ENCODE peak calls at places on chromosomes 11 and 22, in eight cellular contexts. U is foreskin fibroblast; Z is HL-60; V is AG09309; Q is tibial nerve; G is MCF 10A; E is CD4-positive, alpha-beta T cell; N is mesothelial cell of epicardium. H is an unnamed sample.

GRCh38 chr11:64122411-64123101 is 43.4 kb downstream of the MACROD1 start:
- DNase-seq in E (no peak), Q (no peak), U (no peak), Z (no peak), G (no peak), N (no peak), V (no peak), H (no peak)

GRCh38 chr11:117185739-117186430 is 7.3 kb downstream of the SIDT2 start:
- DNase-seq in U (no peak), N (no peak), Q (no peak), V (no peak), Z (peak; percentile 53), E (peak; percentile 15), G (no peak), H (no peak)

GRCh38 chr11:2092956-2093412 is 46.2 kb downstream of the IGF2 start:
- DNase-seq in Q (no peak), V (no peak), E (peak; percentile 75), Z (peak; percentile 20), U (no peak), G (peak; percentile 99), N (no peak), H (peak; percentile 66)

GRCh38 chr11:124801014-124801413 is 808 bp upstream of the MSANTD2 start:
- DNase-seq in N (no peak), U (peak; percentile 32), V (no peak), Q (no peak), E (no peak), Z (no peak), G (peak; percentile 53), H (no peak)

GRCh38 chr11:44268073-44268806 is 41.7 kb downstream of the ALX4 start:
- DNase-seq in E (no peak), U (no peak), Q (no peak), V (no peak), G (no peak), Z (no peak), N (no peak), H (no peak)

GRCh38 chr11:1041936-1042608 is 5.6 kb upstream of the MUC6 start:
- DNase-seq in Q (no peak), V (no peak), Z (no peak), G (peak; percentile 33), U (no peak), E (no peak), N (no peak), H (no peak)

GRCh38 chr22:22001664-22002525 is 19.3 kb upstream of the TOP3B start:
- DNase-seq in E (no peak), Z (no peak), G (no peak), V (no peak), N (no peak), U (no peak), Q (no peak), H (no peak)

GRCh38 chr11:111954154-111954553 is 17.0 kb downstream of the DIXDC1 start:
- DNase-seq in U (no peak), E (no peak), Q (no peak), G (no peak), Z (no peak), V (no peak), N (no peak), H (no peak)

GRCh38 chr11:8080674-8081590 is at the start of gene TUB:
- DNase-seq in E (no peak), G (no peak), Q (no peak), N (peak; percentile 42), U (no peak), Z (no peak), V (no peak), H (no peak)

GRCh38 chr11:117618956-117619355 is 178.1 kb downstream of the DSCAML1 start:
- DNase-seq in U (no peak), N (no peak), E (no peak), Q (no peak), Z (no peak), G (no peak), V (no peak), H (no peak)

GRCh38 chr11:34209809-34210208 is 104.4 kb downstream of the NAT10 start:
- DNase-seq in U (no peak), E (no peak), Q (no peak), Z (no peak), V (no peak), G (no peak), N (no peak), H (no peak)

GRCh38 chr11:58059011-58059358 is 28.2 kb downstream of the OR6Q1 start:
- DNase-seq in N (no peak), Q (no peak), V (peak; percentile 60), E (no peak), U (peak; percentile 9), Z (no peak), G (peak; percentile 64), H (no peak)

GRCh38 chr11:17771415-17771814 is 36.8 kb downstream of the KCNC1 start:
- DNase-seq in Q (no peak), N (no peak), V (no peak), Z (no peak), G (no peak), U (no peak), E (no peak), H (no peak)

GRCh38 chr11:115054541-115055538 is 376.5 kb downstream of the NXPE2 start:
- DNase-seq in Q (no peak), E (no peak), G (peak; percentile 91), V (no peak), N (no peak), Z (no peak), U (no peak), H (no peak)

GRCh38 chr11:93988455-93988854 is 32.7 kb upstream of the HEPHL1 start:
- DNase-seq in U (no peak), Z (no peak), G (no peak), Q (no peak), V (no peak), E (no peak), N (no peak), H (no peak)

DNA sequence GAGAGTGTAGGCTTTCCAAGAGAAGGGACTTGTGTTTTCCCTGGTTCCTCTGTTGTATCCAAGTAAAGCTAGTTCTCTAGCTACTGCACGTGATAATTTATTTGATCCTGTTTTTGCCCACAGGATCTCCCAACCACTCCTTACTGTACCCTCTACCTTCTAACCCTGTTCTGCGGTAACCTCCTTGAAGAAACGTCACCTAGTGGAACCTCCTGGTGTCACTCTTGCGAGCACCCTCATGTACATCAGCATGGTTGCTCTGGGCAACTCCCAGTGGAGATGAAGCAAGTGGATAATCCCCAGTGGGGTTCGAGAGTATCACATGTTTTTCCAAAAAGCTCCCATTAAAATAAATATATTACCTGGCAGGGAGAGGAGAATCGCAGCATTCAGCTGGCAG is 108.9 kb upstream of the CLMP start:
- DNase-seq in G (no peak), N (no peak), V (no peak), E (no peak), Q (no peak), U (no peak), Z (no peak), H (no peak)
- TF ChIP-seq CTCF in G (no peak), N (no peak), V (no peak), E (no peak), Q (no peak), U (no peak), Z (no peak), H (no peak)

DNA sequence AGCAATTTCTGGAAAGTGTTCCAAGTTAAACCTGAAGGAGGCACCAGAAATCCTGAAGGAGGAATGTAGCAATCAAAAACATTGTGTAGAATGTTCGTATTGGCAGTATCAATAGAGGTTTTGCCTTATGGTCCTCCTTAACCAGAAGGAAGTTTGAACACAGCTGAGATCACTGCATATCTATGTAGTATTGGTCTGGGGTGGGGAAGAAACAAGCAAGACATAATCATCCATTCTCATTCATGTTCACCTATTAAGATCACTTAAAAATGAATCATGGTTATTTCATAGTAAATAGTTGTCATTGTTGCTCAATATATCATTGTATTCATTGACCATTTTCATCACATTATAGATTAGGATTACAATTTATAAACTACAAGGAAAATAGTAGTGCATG is 160.5 kb downstream of the DDX10 start:
- DNase-seq in Z (no peak), Q (no peak), N (no peak), E (no peak), U (no peak), G (no peak), V (no peak), H (no peak)
- TF ChIP-seq CTCF in Z (no peak), Q (no peak), N (peak; percentile 15), E (no peak), U (no peak), G (no peak), V (no peak), H (no peak)

DNA sequence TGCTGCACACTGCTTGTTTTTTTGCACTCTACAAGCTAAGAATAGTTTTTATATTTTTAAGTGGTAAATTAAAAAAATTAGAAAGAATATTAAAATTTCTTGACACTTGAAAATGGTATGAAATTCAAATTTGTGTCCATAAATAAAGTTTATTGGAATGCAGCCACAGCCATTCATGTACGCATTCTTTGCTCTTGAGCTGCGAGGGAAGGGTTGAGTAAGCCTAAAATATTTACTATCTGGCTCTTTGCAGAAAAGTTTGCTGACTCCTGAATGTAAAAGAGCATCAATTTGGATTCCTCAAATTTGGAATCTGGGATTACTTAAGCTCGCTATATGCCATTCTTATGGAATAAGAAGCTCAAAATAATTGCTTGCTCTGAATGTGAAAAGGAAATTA is 3.4 kb upstream of the ADAMTS8 start:
- DNase-seq in E (no peak), U (no peak), N (no peak), Q (no peak), G (no peak), V (no peak), Z (no peak), H (no peak)
- TF ChIP-seq CTCF in E (peak; percentile 38), U (no peak), N (peak; percentile 14), Q (no peak), G (no peak), V (no peak), Z (no peak), H (no peak)

GRCh38 chr22:42646569-42647525 is 2.3 kb downstream of the CYB5R3 start:
- DNase-seq in V (no peak), E (no peak), Z (no peak), Q (no peak), U (no peak), G (no peak), N (no peak), H (no peak)

GRCh38 chr22:42651134-42651533 is 1.9 kb upstream of the CYB5R3 start:
- DNase-seq in Q (no peak), V (no peak), G (peak; percentile 30), U (peak; percentile 27), E (no peak), N (no peak), Z (no peak), H (no peak)

GRCh38 chr22:42648017-42648367 is 1.2 kb downstream of the CYB5R3 start:
- DNase-seq in E (no peak), V (no peak), U (no peak), Q (no peak), Z (no peak), N (no peak), G (no peak), H (no peak)

GRCh38 chr22:42648368-42649260 is 578 bp downstream of the CYB5R3 start:
- DNase-seq in E (no peak), U (no peak), Z (peak; percentile 26), G (peak; percentile 54), Q (no peak), V (no peak), N (no peak), H (no peak)

GRCh38 chr22:42649261-42650056 is at the start of gene CYB5R3:
- DNase-seq in Q (peak; percentile 57), V (no peak), G (peak; percentile 79), N (peak; percentile 76), U (peak; percentile 80), E (peak; percentile 78), Z (peak; percentile 84), H (peak; percentile 88)
- TF ChIP-seq CTCF in Q (no peak), V (no peak), G (no peak), N (no peak), U (no peak), E (no peak), Z (no peak), H (no peak)

H was measured in type B pancreatic cell.